ENCODE peak calls at places on chromosomes 4 and X, in seven cellular contexts. I, A, C, S, F, L and X are unnamed samples.

GRCh38 chr4:109177411-109177810 is 125.0 kb downstream of the COL25A1 start:
- DNase-seq in I (no peak), A (no peak), C (no peak), S (no peak), F (no peak), L (no peak), X (no peak)

GRCh38 chr4:159308571-159309340 is 205.9 kb downstream of the RAPGEF2 start:
- DNase-seq in I (no peak), A (no peak), C (no peak), S (no peak), F (no peak), L (no peak), X (no peak)

GRCh38 chr4:74039065-74039763 is 725 bp upstream of the CXCL3 start:
- DNase-seq in I (no peak), A (no peak), C (no peak), S (no peak), F (no peak), L (no peak), X (no peak)

GRCh38 chr4:76984788-76985211 is 35.2 kb downstream of the SEPTIN11 start:
- DNase-seq in I (no peak), A (no peak), C (no peak), S (peak; percentile 100), F (no peak), L (no peak), X (peak; percentile 64)

GRCh38 chrX:18461431-18461830 is 36.0 kb downstream of the CDKL5 start:
- DNase-seq in I (no peak), A (no peak), C (no peak), S (no peak), F (no peak), L (no peak), X (no peak)

GRCh38 chr4:24794916-24795665 is at the start of gene SOD3:
- DNase-seq in I (peak; percentile 39), A (peak; percentile 60), C (no peak), S (peak; percentile 83), F (peak; percentile 78), L (peak; percentile 53), X (peak; percentile 48)

GRCh38 chrX:121479406-121479805 is 432.0 kb downstream of the GLUD2 start:
- DNase-seq in I (no peak), A (no peak), C (no peak), S (no peak), F (no peak), L (no peak), X (no peak)

GRCh38 chr4:81555489-81555888 is 83.8 kb upstream of the RASGEF1B start:
- DNase-seq in I (no peak), A (no peak), C (no peak), S (no peak), F (no peak), L (no peak), X (no peak)

GRCh38 chr4:76532810-76533209 is 97.8 kb downstream of the SHROOM3 start:
- DNase-seq in I (no peak), A (no peak), C (no peak), S (no peak), F (no peak), L (no peak), X (no peak)

GRCh38 chr4:101292901-101293300 is 54.4 kb downstream of the PPP3CA start:
- DNase-seq in I (no peak), A (no peak), C (no peak), S (peak; percentile 10), F (no peak), L (no peak), X (no peak)

GRCh38 chr4:8591114-8591513 is 1.5 kb upstream of the CPZ start:
- DNase-seq in I (no peak), A (no peak), C (no peak), S (no peak), F (no peak), L (no peak), X (no peak)

GRCh38 chr4:60962286-60962685 is 237.8 kb upstream of the ADGRL3 start:
- DNase-seq in I (no peak), A (no peak), C (no peak), S (no peak), F (no peak), L (no peak), X (no peak)
- TF ChIP-seq CTCF in I (no peak), A (no peak), C (no peak), S (no peak), F (no peak), L (peak; percentile 39), X (no peak)

GRCh38 chr4:72701987-72702819 is 133.2 kb upstream of the ADAMTS3 start:
- DNase-seq in I (peak; percentile 14), A (peak; percentile 16), C (peak; percentile 56), S (peak; percentile 21), F (peak; percentile 28), L (no peak), X (no peak)
- TF ChIP-seq CTCF in I (peak; percentile 78), A (peak; percentile 20), C (peak; percentile 78), S (peak; percentile 69), F (no peak), L (peak; percentile 47), X (peak; percentile 53)

DNA sequence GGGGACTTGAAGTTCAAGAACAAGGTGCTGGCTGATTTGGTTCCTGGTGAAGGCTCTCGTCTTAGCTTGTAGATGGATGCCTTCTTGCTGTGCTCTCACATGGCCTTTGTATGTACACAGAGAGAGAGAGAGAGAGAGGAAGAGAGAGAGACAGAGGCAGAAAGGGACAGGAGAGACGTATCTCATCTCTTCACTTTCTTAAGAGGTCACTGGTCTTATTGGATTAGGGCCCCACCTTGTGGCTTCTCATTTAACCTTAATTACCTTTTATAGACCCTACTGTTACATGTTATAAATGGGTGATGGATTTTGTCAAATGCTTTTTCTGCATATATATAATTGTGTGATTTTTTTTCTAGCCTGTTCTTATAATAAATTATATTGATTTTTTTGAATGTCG is 1444.2 kb downstream of the ADGRL3 start:
- DNase-seq in I (no peak), A (peak; percentile 18), C (peak; percentile 3), S (no peak), F (no peak), L (no peak), X (no peak)
- TF ChIP-seq CTCF in I (peak; percentile 51), A (no peak), C (no peak), S (no peak), F (no peak), L (peak; percentile 52), X (no peak)

GRCh38 chr4:127810551-127810950 is 28.4 kb downstream of the HSPA4L start:
- DNase-seq in I (no peak), A (no peak), C (no peak), S (no peak), F (no peak), L (no peak), X (no peak)

DNA sequence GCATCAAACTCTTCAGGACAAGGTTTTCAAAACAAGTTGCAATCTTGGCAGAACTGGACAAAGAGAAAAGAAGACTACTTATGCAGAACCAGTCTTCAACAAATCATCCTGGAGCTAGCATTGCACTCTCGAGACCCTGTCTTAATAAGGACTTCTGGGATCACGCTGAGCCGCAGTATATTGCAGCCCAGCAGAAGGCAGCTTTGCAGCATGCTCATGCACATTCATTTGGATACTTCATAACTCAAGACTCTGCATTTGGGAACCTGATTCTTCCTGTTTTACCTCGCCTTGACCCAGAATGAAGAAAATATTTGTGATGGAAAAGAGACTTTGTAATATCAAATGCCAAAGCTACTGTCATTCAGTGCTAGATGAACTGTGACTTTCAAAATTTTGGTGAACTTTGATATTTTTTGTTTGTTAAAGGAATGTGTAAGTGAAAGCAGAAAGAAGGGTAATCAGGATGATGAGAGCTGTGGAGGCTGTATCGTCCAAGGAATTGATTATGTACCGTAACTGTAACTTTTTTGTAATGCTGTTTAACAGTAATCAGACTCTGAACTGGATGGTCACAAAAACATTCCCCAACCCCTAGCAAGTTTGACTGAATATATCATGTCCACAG is 27.2 kb downstream of the HSPA4L start:
- DNase-seq in I (no peak), A (peak; percentile 5), C (no peak), S (no peak), F (no peak), L (no peak), X (no peak)
- TF ChIP-seq CTCF in I (no peak), A (no peak), C (no peak), S (peak; percentile 31), F (no peak), L (peak; percentile 5), X (no peak)

DNA sequence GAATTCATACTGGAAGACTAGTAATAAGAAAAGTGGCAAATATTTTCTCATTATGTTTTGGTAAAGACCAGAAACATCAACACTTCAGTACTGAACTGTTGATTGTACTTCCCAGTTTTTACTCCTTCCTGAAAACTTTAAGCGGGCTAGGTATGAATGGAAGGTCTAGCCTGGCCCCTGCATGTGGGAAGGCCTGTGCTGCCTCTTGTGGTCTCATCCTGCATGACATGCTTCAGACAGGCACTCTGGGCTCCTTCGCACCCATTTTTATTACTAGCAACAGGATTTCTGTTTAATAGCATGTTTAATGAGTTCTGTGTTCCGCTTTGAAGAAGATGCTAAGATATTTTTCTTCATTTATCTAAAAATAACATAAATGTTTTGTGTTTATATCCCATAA is 279.1 kb downstream of the ANK2 start:
- DNase-seq in I (no peak), A (peak; percentile 53), C (peak; percentile 29), S (no peak), F (no peak), L (no peak), X (no peak)
- TF ChIP-seq CTCF in I (peak; percentile 55), A (peak; percentile 67), C (peak; percentile 54), S (peak; percentile 43), F (peak; percentile 34), L (peak; percentile 75), X (no peak)

GRCh38 chrX:135549519-135549918 is 29.1 kb downstream of the INTS6L start:
- DNase-seq in I (no peak), A (no peak), C (no peak), S (no peak), F (no peak), L (no peak), X (no peak)

GRCh38 chrX:135544338-135544948 is 24.0 kb downstream of the INTS6L start:
- DNase-seq in I (no peak), A (no peak), C (no peak), S (no peak), F (no peak), L (no peak), X (no peak)

GRCh38 chrX:135543924-135544323 is 23.5 kb downstream of the INTS6L start:
- DNase-seq in I (no peak), A (peak; percentile 4), C (peak; percentile 51), S (no peak), F (no peak), L (no peak), X (no peak)
- TF ChIP-seq CTCF in I (peak; percentile 25), A (peak; percentile 45), C (peak; percentile 29), S (no peak), F (no peak), L (peak; percentile 43), X (no peak)